ENCODE peak calls at places on chromosomes 6 and 20, in eight cellular contexts. E is H1, T is Karpas-422, X is endothelial cell of umbilical vein, Y is heart right ventricle, G is PC-3, Z is endodermal cell, A is neuronal stem cell. J is an unnamed sample.

GRCh38 chr6:99736302-99736701 is 129.7 kb downstream of the PRDM13 start:
- DNase-seq in E (no peak), X (no peak), G (peak; percentile 30), Y (no peak), A (no peak), Z (no peak), T (peak; percentile 50), J (no peak)

GRCh38 chr6:31476515-31477139 is 21.3 kb upstream of the MICB start:
- DNase-seq in T (no peak), G (no peak), A (no peak), Z (peak; percentile 46), X (no peak), Y (no peak), E (no peak), J (no peak)

GRCh38 chr20:8128291-8129046 is 3.6 kb upstream of the PLCB1 start:
- DNase-seq in G (no peak), Y (no peak), Z (no peak), X (no peak), E (no peak), A (no peak), T (no peak), J (no peak)

GRCh38 chr6:26097268-26097875 is 10.1 kb downstream of the HFE start:
- DNase-seq in Y (no peak), E (no peak), X (peak; percentile 66), G (peak; percentile 78), T (peak; percentile 82), A (peak; percentile 50), Z (peak; percentile 88), J (peak; percentile 74)

GRCh38 chr6:113089056-113089455 is 741.9 kb downstream of the RFPL4B start:
- DNase-seq in E (peak; percentile 9), X (no peak), A (no peak), T (peak; percentile 44), Z (peak; percentile 73), Y (no peak), G (no peak), J (no peak)

GRCh38 chr6:13425270-13425905 is 62.0 kb downstream of the GFOD1 start:
- DNase-seq in X (no peak), G (no peak), A (no peak), Y (no peak), Z (no peak), T (no peak), E (no peak), J (no peak)

GRCh38 chr6:119350202-119351004 is 842 bp upstream of the MAN1A1 start:
- DNase-seq in T (no peak), E (no peak), A (peak; percentile 14), Z (no peak), X (peak; percentile 66), Y (no peak), G (peak; percentile 44), J (peak; percentile 61)

GRCh38 chr6:28683945-28684538 is 158.4 kb downstream of the GPX5 start:
- DNase-seq in Y (no peak), T (peak; percentile 70), G (peak; percentile 70), A (peak; percentile 35), X (peak; percentile 55), E (no peak), Z (peak; percentile 63), J (peak; percentile 23)

GRCh38 chr6:42443312-42444075 is 8.2 kb downstream of the TRERF1 start:
- DNase-seq in E (no peak), Y (no peak), G (no peak), X (no peak), T (peak; percentile 74), A (no peak), Z (no peak), J (no peak)

GRCh38 chr20:45011108-45011526 is 44.8 kb downstream of the STK4 start:
- DNase-seq in Z (peak; percentile 82), G (peak; percentile 84), T (peak; percentile 83), A (peak; percentile 36), E (no peak), Y (no peak), X (peak; percentile 74), J (peak; percentile 56)

GRCh38 chr6:161264181-161264580 is 9.7 kb downstream of the AGPAT4 start:
- DNase-seq in Y (no peak), E (no peak), A (no peak), X (no peak), G (no peak), Z (no peak), T (no peak), J (no peak)

GRCh38 chr6:53382421-53382820 is 33.7 kb upstream of the ELOVL5 start:
- DNase-seq in Z (no peak), G (no peak), T (no peak), A (no peak), Y (no peak), X (no peak), E (no peak), J (no peak)

GRCh38 chr6:56807335-56807991 is 147.4 kb upstream of the BEND6 start:
- DNase-seq in G (no peak), A (no peak), X (no peak), Y (no peak), Z (no peak), T (no peak), E (no peak), J (no peak)

GRCh38 chr20:44215125-44215524 is 4.6 kb upstream of the OSER1 start:
- DNase-seq in Y (peak; percentile 64), A (peak; percentile 26), G (peak; percentile 84), Z (peak; percentile 92), T (peak; percentile 87), X (peak; percentile 54), E (no peak), J (peak; percentile 71)

GRCh38 chr20:10225439-10226080 is 6.9 kb downstream of the SNAP25 start:
- DNase-seq in T (peak; percentile 71), A (no peak), E (no peak), X (no peak), Z (peak; percentile 71), Y (no peak), G (peak; percentile 23), J (no peak)

GRCh38 chr6:124022641-124023040 is 219.0 kb downstream of the NKAIN2 start:
- DNase-seq in Z (peak; percentile 54), G (no peak), T (no peak), A (no peak), X (no peak), E (no peak), Y (no peak), J (no peak)

GRCh38 chr20:46130534-46130933 is 12.4 kb downstream of the CD40 start:
- DNase-seq in E (no peak), T (no peak), Z (no peak), A (no peak), X (no peak), G (no peak), Y (no peak), J (no peak)

GRCh38 chr6:91462236-91462635 is 875.4 kb upstream of the MAP3K7 start:
- DNase-seq in T (no peak), X (no peak), E (no peak), Z (no peak), Y (no peak), A (no peak), G (no peak), J (no peak)

GRCh38 chr20:47355489-47356219 is 845 bp downstream of the ZMYND8 start:
- DNase-seq in E (no peak), G (no peak), A (no peak), Z (no peak), X (peak; percentile 58), T (peak; percentile 70), Y (no peak), J (no peak)

GRCh38 chr20:62518911-62519310 is 43.1 kb upstream of the GATA5 start:
- DNase-seq in T (no peak), Y (no peak), G (no peak), E (no peak), X (no peak), A (no peak), Z (no peak), J (no peak)
- H3K27me3 ChIP-seq in T (no peaks in the 10 kb centered on the region), Y (peaks cover 12% of the 10 kb centered on the region), G (no peaks in the 10 kb centered on the region), E (no peaks in the 10 kb centered on the region), X (peaks cover 8% of the 10 kb centered on the region), A (no peaks in the 10 kb centered on the region), Z (no peaks in the 10 kb centered on the region), J (peaks cover 2% of the 10 kb centered on the region)

GRCh38 chr20:34495307-34495706 is 20.9 kb upstream of the DYNLRB1 start:
- DNase-seq in G (no peak), Y (no peak), X (no peak), T (no peak), A (no peak), E (no peak), Z (no peak), J (peak; percentile 51)

GRCh38 chr20:34491226-34491931 is 24.8 kb upstream of the DYNLRB1 start:
- DNase-seq in G (no peak), Z (no peak), Y (no peak), E (no peak), X (no peak), T (no peak), A (no peak), J (no peak)

GRCh38 chr20:34495928-34496327 is 20.3 kb upstream of the DYNLRB1 start:
- DNase-seq in Y (no peak), T (peak; percentile 72), E (no peak), Z (no peak), X (no peak), A (no peak), G (no peak), J (no peak)

GRCh38 chr20:34491932-34492509 is 24.2 kb upstream of the DYNLRB1 start:
- DNase-seq in Z (no peak), T (no peak), E (no peak), X (no peak), Y (no peak), A (no peak), G (no peak), J (no peak)

DNA sequence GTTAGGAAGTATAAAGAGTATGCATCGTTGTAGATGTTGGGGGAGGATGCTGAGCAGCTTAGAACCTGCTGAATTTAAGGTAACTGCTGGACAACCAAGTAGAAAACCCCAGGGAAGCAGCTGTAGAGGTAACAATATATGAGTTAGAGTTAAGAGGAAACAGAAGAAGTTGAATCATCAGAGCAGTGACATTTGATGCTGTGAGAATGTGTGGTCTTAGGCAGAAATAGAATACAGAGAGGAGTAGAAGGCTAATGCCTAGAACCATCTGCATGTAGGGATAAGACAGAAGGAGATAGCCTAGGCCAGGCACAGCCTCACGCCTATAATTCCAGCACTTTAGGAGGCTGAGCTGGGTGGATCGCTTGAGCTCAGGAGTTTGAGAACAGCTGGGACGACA is 22.6 kb upstream of the DYNLRB1 start:
- DNase-seq in A (no peak), X (no peak), Y (no peak), T (no peak), G (no peak), E (no peak), Z (no peak), J (no peak)
- H3K36me3 ChIP-seq in A (peaks cover 96% of the 10 kb centered on the region), X (peaks cover 23% of the 10 kb centered on the region), Y (peaks cover 100% of the 10 kb centered on the region), T (peaks cover 38% of the 10 kb centered on the region), G (peaks cover 52% of the 10 kb centered on the region), E (peaks cover 45% of the 10 kb centered on the region), Z (peaks cover 95% of the 10 kb centered on the region), J (peaks cover 7% of the 10 kb centered on the region)

DNA sequence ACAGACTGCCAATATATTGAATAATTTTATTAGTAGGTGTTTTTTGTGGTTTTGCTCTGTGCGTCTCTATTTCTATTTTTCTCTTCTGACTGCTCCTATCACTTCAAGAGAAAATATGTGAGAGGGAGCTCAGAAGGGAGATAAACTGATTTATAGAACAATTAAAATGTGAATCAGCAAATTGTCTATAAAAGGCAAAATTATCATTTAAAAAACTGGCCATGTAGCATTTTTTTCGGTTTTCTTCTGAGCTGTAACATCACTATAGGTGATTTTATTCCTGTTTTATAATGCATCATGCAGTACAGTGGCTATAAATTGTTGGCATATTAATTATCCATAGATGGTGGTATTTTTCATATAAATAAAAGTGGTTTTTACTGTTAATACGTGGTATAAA is 416.5 kb downstream of the DOK5 start:
- DNase-seq in X (no peak), G (no peak), E (no peak), Z (no peak), Y (no peak), A (no peak), T (no peak), J (no peak)
- H3K27me3 ChIP-seq in X (no peaks in the 10 kb centered on the region), G (no peaks in the 10 kb centered on the region), E (no peaks in the 10 kb centered on the region), Z (no peaks in the 10 kb centered on the region), Y (no peaks in the 10 kb centered on the region), A (no peaks in the 10 kb centered on the region), T (no peaks in the 10 kb centered on the region), J (no peaks in the 10 kb centered on the region)

GRCh38 chr20:17943343-17943742 is 25.3 kb downstream of the SNX5 start:
- DNase-seq in Z (no peak), T (peak; percentile 89), X (no peak), E (no peak), A (no peak), G (no peak), Y (no peak), J (no peak)
- H3K36me3 ChIP-seq in Z (peaks cover 77% of the 10 kb centered on the region), T (peaks cover 58% of the 10 kb centered on the region), X (peaks cover 39% of the 10 kb centered on the region), E (peaks cover 76% of the 10 kb centered on the region), A (peaks cover 89% of the 10 kb centered on the region), G (peaks cover 70% of the 10 kb centered on the region), Y (peaks cover 81% of the 10 kb centered on the region), J (peaks cover 19% of the 10 kb centered on the region)

J was measured in small intestine.